ENCODE peak calls at places on chromosomes 13 and 19, in seven cellular contexts. A, D, U, W, X, N and E are unnamed samples.

GRCh38 chr13:66915596-66916185 is 314.4 kb downstream of the PCDH9 start:
- DNase-seq in X (peak; percentile 54), D (no peak), N (no peak), W (no peak), A (no peak), U (no peak), E (no peak)

GRCh38 chr13:65808061-65808460 is 1422.1 kb downstream of the PCDH9 start:
- DNase-seq in N (no peak), U (no peak), X (peak; percentile 1), W (no peak), D (no peak), A (no peak), E (no peak)

GRCh38 chr13:88586263-88586662 is 915.1 kb downstream of the SLITRK5 start:
- DNase-seq in U (no peak), W (no peak), A (no peak), X (peak; percentile 10), D (no peak), N (no peak), E (no peak)

GRCh38 chr13:33016414-33017409 is at the start of gene KL:
- DNase-seq in N (peak; percentile 54), X (no peak), D (peak; percentile 22), A (peak; percentile 34), W (peak; percentile 81), U (peak; percentile 16), E (peak; percentile 20)

GRCh38 chr13:79671420-79671819 is 190.5 kb downstream of the NDFIP2 start:
- DNase-seq in W (no peak), N (no peak), D (no peak), A (no peak), U (no peak), X (no peak), E (no peak)

GRCh38 chr13:34048652-34049051 is 230.7 kb downstream of the RFC3 start:
- DNase-seq in D (no peak), A (no peak), W (no peak), X (no peak), N (no peak), U (no peak), E (no peak)

GRCh38 chr13:97422118-97423054 is 11.6 kb upstream of the RAP2A start:
- DNase-seq in A (no peak), N (peak; percentile 57), U (peak; percentile 29), X (peak; percentile 63), W (no peak), D (no peak), E (peak; percentile 14)

GRCh38 chr13:81171065-81171647 is 830.2 kb upstream of the SPRY2 start:
- DNase-seq in N (no peak), D (no peak), W (no peak), U (no peak), X (no peak), A (no peak), E (no peak)

GRCh38 chr19:16628984-16629691 is 1.1 kb upstream of the MED26 start:
- DNase-seq in U (peak; percentile 79), N (peak; percentile 74), W (no peak), D (no peak), X (no peak), A (peak; percentile 37), E (no peak)

GRCh38 chr19:50602496-50602895 is 34.3 kb upstream of the LRRC4B start:
- DNase-seq in X (no peak), A (no peak), N (no peak), U (no peak), D (no peak), W (no peak), E (no peak)

GRCh38 chr13:73602295-73602694 is 531.9 kb downstream of the KLF12 start:
- DNase-seq in N (no peak), A (no peak), X (peak; percentile 34), W (no peak), D (no peak), U (no peak), E (no peak)

GRCh38 chr19:8429044-8429443 is 15.7 kb upstream of the HNRNPM start:
- DNase-seq in X (no peak), A (no peak), W (no peak), D (no peak), U (no peak), N (no peak), E (no peak)

GRCh38 chr19:5588441-5588840 is 20.7 kb upstream of the TINCR start:
- DNase-seq in W (no peak), A (no peak), U (no peak), N (peak; percentile 78), X (peak; percentile 60), D (no peak), E (peak; percentile 91)

GRCh38 chr13:41707192-41707858 is 250.0 kb downstream of the RGCC start:
- DNase-seq in U (no peak), W (no peak), N (no peak), D (no peak), X (peak; percentile 4), A (no peak), E (no peak)

GRCh38 chr13:36673838-36674326 is at the start of gene SERTM1:
- DNase-seq in N (peak; percentile 62), D (no peak), X (peak; percentile 42), U (no peak), W (peak; percentile 93), A (peak; percentile 45), E (peak; percentile 42)

GRCh38 chr13:113364371-113364932 is 522 bp upstream of the GRTP1 start:
- DNase-seq in D (no peak), U (no peak), N (peak; percentile 55), A (no peak), X (no peak), W (peak; percentile 68), E (no peak)

GRCh38 chr13:43316997-43317396 is 293.6 kb downstream of the DNAJC15 start:
- DNase-seq in N (peak; percentile 67), X (peak; percentile 50), U (peak; percentile 11), W (peak; percentile 50), A (no peak), D (no peak), E (peak; percentile 65)

GRCh38 chr19:1027953-1028902 is 1.8 kb downstream of the CNN2 start:
- DNase-seq in X (peak; percentile 89), U (peak; percentile 79), W (peak; percentile 92), A (peak; percentile 61), D (no peak), N (peak; percentile 84), E (peak; percentile 78)

GRCh38 chr13:41561179-41561578 is 103.8 kb downstream of the RGCC start:
- DNase-seq in A (no peak), U (no peak), W (no peak), D (no peak), X (peak; percentile 41), N (no peak), E (no peak)

GRCh38 chr19:39941151-39941550 is 6.7 kb upstream of the FCGBP start:
- DNase-seq in A (no peak), N (no peak), W (no peak), X (no peak), U (no peak), D (no peak), E (no peak)
- H3K4me3 ChIP-seq in A (no peak overlapping the region), N (no peak overlapping the region), W (no peak overlapping the region), X (no peak overlapping the region), U (no peak overlapping the region), D (peak overlapping the region; percentile 13), E (no peak overlapping the region)

GRCh38 chr19:2115324-2115723 is 18.6 kb downstream of the IZUMO4 start:
- DNase-seq in W (no peak), N (no peak), U (no peak), A (no peak), X (no peak), D (no peak), E (no peak)

GRCh38 chr19:2112516-2113320 is 16.0 kb downstream of the IZUMO4 start:
- DNase-seq in U (no peak), D (no peak), W (no peak), A (no peak), N (no peak), X (no peak), E (no peak)

GRCh38 chr19:2113436-2114211 is 16.9 kb downstream of the IZUMO4 start:
- DNase-seq in A (no peak), U (no peak), X (peak; percentile 25), N (no peak), D (no peak), W (no peak), E (peak; percentile 25)

GRCh38 chr19:2114821-2115220 is 18.1 kb downstream of the IZUMO4 start:
- DNase-seq in D (no peak), A (no peak), X (no peak), W (no peak), U (no peak), N (no peak), E (no peak)

GRCh38 chr19:2114218-2114617 is 17.5 kb downstream of the IZUMO4 start:
- DNase-seq in W (no peak), X (no peak), A (no peak), U (no peak), N (no peak), D (no peak), E (no peak)
- H3K36me3 ChIP-seq in W (peaks cover 54% of the 10 kb centered on the region), X (peaks cover 24% of the 10 kb centered on the region), A (peaks cover 100% of the 10 kb centered on the region), U (peaks cover 72% of the 10 kb centered on the region), N (no peaks in the 10 kb centered on the region), D (peaks cover 13% of the 10 kb centered on the region), E (peaks cover 2% of the 10 kb centered on the region)

GRCh38 chr19:49201042-49201441 is 43.5 kb downstream of the TRPM4 start:
- DNase-seq in N (no peak), A (no peak), X (no peak), U (no peak), W (no peak), D (no peak), E (no peak)

GRCh38 chr19:49200238-49200862 is 42.8 kb downstream of the TRPM4 start:
- DNase-seq in U (peak; percentile 64), W (peak; percentile 81), A (no peak), N (no peak), D (no peak), X (no peak), E (no peak)

GRCh38 chr19:49210108-49210900 is 52.7 kb downstream of the TRPM4 start:
- DNase-seq in U (peak; percentile 41), X (no peak), N (peak; percentile 73), A (no peak), D (peak; percentile 33), W (peak; percentile 99), E (no peak)

GRCh38 chr19:49210901-49211451 is 53.4 kb downstream of the TRPM4 start:
- DNase-seq in W (no peak), N (no peak), D (no peak), X (no peak), U (no peak), A (no peak), E (no peak)

DNA sequence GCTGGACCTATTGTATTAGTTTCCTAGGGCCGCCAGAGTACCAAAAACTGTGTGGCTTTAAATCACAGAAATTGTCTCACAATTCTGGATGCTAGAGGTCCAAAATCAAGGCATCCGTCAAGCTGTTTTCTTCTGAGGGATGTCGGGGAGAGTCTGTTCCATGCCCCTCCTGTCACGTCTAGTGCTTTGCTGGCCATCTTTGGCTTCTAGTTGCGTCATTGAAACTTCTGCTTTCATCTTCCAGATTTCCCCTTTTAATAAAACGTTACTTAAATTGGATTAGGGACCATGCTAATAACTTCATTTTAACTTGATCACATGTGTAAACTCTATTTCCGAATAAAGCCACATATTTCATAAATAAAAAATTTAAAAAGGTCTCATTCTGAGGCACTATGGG is 47.5 kb downstream of the TRPM4 start:
- DNase-seq in U (no peak), D (no peak), X (no peak), N (no peak), W (no peak), A (no peak), E (no peak)
- H3K4me3 ChIP-seq in U (no peak overlapping the region), D (no peak overlapping the region), X (no peak overlapping the region), N (no peak overlapping the region), W (no peak overlapping the region), A (no peak overlapping the region), E (no peak overlapping the region)

DNA sequence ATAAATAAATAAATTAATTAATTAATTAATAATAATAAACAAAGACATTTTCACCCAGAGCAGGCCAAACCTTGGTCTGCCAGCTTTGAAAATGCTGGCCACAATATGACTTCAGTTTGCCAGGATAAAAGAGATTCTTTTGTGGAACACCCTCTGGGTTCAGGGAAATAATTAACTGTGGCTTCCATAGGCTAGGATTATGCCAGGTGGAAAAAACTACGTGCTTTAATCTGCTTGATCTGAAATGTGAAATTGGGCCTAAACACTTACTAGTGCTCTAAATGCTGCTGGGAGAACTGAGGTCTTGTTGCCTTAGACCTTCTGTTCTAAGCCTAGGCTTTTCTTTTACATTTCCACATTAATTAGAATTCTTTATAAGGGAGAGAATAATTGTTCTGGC is 650.0 kb downstream of the DIAPH3 start:
- DNase-seq in A (no peak), N (no peak), W (no peak), U (no peak), X (no peak), D (no peak), E (no peak)
- H3K36me3 ChIP-seq in A (no peaks in the 10 kb centered on the region), N (no peaks in the 10 kb centered on the region), W (no peaks in the 10 kb centered on the region), U (no peaks in the 10 kb centered on the region), X (no peaks in the 10 kb centered on the region), D (no peaks in the 10 kb centered on the region), E (no peaks in the 10 kb centered on the region)